ENCODE peak calls at places on chromosome 1, in nine cellular contexts. M is lung, P is cardiac fibroblast, C is AG04450, Q is nephron progenitor cell, Y is AG10803, O is pancreas, Z is left ventricle myocardium inferior, W is foreskin keratinocyte. B is an unnamed sample.

GRCh38 chr1:44038876-44039657 is 7.8 kb upstream of the SLC6A9 start:
- DNase-seq in M (no peak), P (peak; percentile 75), C (no peak), Q (no peak), Y (peak; percentile 38), O (no peak), Z (no peak), W (no peak), B (peak; percentile 59)

GRCh38 chr1:229207916-229208315 is 63.0 kb upstream of the RAB4A start:
- DNase-seq in M (no peak), P (no peak), C (no peak), Q (no peak), Y (no peak), O (no peak), Z (no peak), W (no peak), B (no peak)

GRCh38 chr1:26471201-26471497 is 1.1 kb upstream of the HMGN2 start:
- DNase-seq in M (no peak), P (peak; percentile 17), C (no peak), Q (no peak), Y (no peak), O (no peak), Z (no peak), W (no peak), B (peak; percentile 8)

GRCh38 chr1:212974735-212975606 is 24.6 kb downstream of the VASH2 start:
- DNase-seq in M (no peak), P (no peak), C (no peak), Q (no peak), Y (no peak), O (no peak), Z (no peak), W (no peak), B (no peak)

GRCh38 chr1:209154916-209155315 is 428.6 kb upstream of the CAMK1G start:
- DNase-seq in M (no peak), P (no peak), C (no peak), Q (no peak), Y (no peak), O (no peak), Z (no peak), W (no peak), B (no peak)

GRCh38 chr1:7646164-7646563 is 124.9 kb upstream of the VAMP3 start:
- DNase-seq in M (no peak), P (no peak), C (no peak), Q (no peak), Y (no peak), O (no peak), Z (no peak), W (no peak), B (no peak)

GRCh38 chr1:75614455-75615379 is 3.8 kb upstream of the SLC44A5 start:
- DNase-seq in M (peak; percentile 29), P (peak; percentile 22), C (no peak), Q (peak; percentile 79), Y (peak; percentile 9), O (peak; percentile 63), Z (peak; percentile 14), W (no peak), B (no peak)

GRCh38 chr1:220281159-220281574 is 8.9 kb upstream of the RAB3GAP2 start:
- DNase-seq in M (no peak), P (peak; percentile 47), C (no peak), Q (no peak), Y (peak; percentile 29), O (no peak), Z (no peak), W (peak; percentile 18), B (peak; percentile 72)

GRCh38 chr1:216186816-216187215 is 236.4 kb downstream of the USH2A start:
- DNase-seq in M (no peak), P (peak; percentile 9), C (no peak), Q (no peak), Y (no peak), O (no peak), Z (no peak), W (no peak), B (no peak)

GRCh38 chr1:192609110-192610079 is 26.6 kb upstream of the RGS13 start:
- DNase-seq in M (peak; percentile 36), P (no peak), C (no peak), Q (no peak), Y (no peak), O (peak; percentile 60), Z (peak; percentile 25), W (no peak), B (no peak)

GRCh38 chr1:201286445-201286844 is 3.1 kb downstream of the PKP1 start:
- DNase-seq in M (no peak), P (no peak), C (no peak), Q (no peak), Y (no peak), O (no peak), Z (no peak), W (no peak), B (no peak)

GRCh38 chr1:183697814-183698590 is 44.9 kb upstream of the APOBEC4 start:
- DNase-seq in M (no peak), P (no peak), C (no peak), Q (no peak), Y (no peak), O (no peak), Z (no peak), W (no peak), B (no peak)

GRCh38 chr1:183702087-183702812 is 49.1 kb upstream of the APOBEC4 start:
- DNase-seq in M (no peak), P (no peak), C (no peak), Q (no peak), Y (no peak), O (no peak), Z (no peak), W (no peak), B (peak; percentile 80)

GRCh38 chr1:183696981-183697380 is 43.9 kb upstream of the APOBEC4 start:
- DNase-seq in M (no peak), P (no peak), C (no peak), Q (no peak), Y (no peak), O (no peak), Z (no peak), W (no peak), B (no peak)

GRCh38 chr1:183699643-183700160 is 46.6 kb upstream of the APOBEC4 start:
- DNase-seq in M (no peak), P (peak; percentile 75), C (no peak), Q (peak; percentile 19), Y (peak; percentile 42), O (no peak), Z (no peak), W (no peak), B (peak; percentile 82)

GRCh38 chr1:183702813-183703198 is 49.7 kb upstream of the APOBEC4 start:
- DNase-seq in M (no peak), P (no peak), C (no peak), Q (no peak), Y (no peak), O (no peak), Z (no peak), W (no peak), B (no peak)
- TF ChIP-seq CTCF in M (no peak), P (no peak), C (no peak), Q (no peak), Y (no peak), O (no peak), Z (no peak), W (no peak), B (no peak)

DNA sequence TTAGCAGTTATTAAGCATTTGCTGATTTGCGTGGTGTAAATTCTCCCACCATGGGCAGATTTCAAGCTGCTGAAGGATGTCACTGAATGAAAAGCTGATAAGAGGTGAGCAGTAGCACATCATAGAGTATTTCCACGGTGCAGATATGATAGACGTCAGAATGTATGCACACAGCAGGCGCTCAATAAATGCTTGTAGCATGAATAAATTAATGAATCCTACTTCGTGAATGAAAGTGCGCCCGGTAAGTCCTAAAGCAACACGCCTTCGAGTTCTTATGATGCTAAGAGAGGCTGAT is 505 bp upstream of the UBIAD1 start:
- DNase-seq in M (no peak), P (no peak), C (no peak), Q (no peak), Y (no peak), O (no peak), Z (no peak), W (no peak), B (no peak)
- TF ChIP-seq CTCF in M (no peak), P (no peak), C (no peak), Q (no peak), Y (peak; percentile 26), O (no peak), Z (no peak), W (no peak), B (no peak)

GRCh38 chr1:68570859-68571258 is 74.0 kb upstream of the DEPDC1 start:
- DNase-seq in M (no peak), P (peak; percentile 4), C (no peak), Q (no peak), Y (no peak), O (no peak), Z (no peak), W (no peak), B (no peak)
- TF ChIP-seq CTCF in M (no peak), P (no peak), C (no peak), Q (no peak), Y (no peak), O (no peak), Z (peak; percentile 40), W (peak; percentile 14), B (no peak)

GRCh38 chr1:172531846-172532699 is 877 bp upstream of the SUCO start:
- DNase-seq in M (peak; percentile 93), P (peak; percentile 99), C (peak; percentile 96), Q (peak; percentile 78), Y (peak; percentile 99), O (peak; percentile 94), Z (peak; percentile 77), W (peak; percentile 99), B (peak; percentile 97)

GRCh38 chr1:172530000-172530399 is 3.0 kb upstream of the SUCO start:
- DNase-seq in M (no peak), P (no peak), C (no peak), Q (no peak), Y (no peak), O (no peak), Z (no peak), W (no peak), B (no peak)

GRCh38 chr1:172533511-172534116 is 664 bp downstream of the SUCO start:
- DNase-seq in M (peak; percentile 31), P (peak; percentile 43), C (no peak), Q (peak; percentile 27), Y (peak; percentile 15), O (peak; percentile 42), Z (no peak), W (peak; percentile 20), B (peak; percentile 40)

GRCh38 chr1:172531412-172531811 is 1.5 kb upstream of the SUCO start:
- DNase-seq in M (no peak), P (no peak), C (no peak), Q (no peak), Y (no peak), O (no peak), Z (no peak), W (no peak), B (no peak)

DNA sequence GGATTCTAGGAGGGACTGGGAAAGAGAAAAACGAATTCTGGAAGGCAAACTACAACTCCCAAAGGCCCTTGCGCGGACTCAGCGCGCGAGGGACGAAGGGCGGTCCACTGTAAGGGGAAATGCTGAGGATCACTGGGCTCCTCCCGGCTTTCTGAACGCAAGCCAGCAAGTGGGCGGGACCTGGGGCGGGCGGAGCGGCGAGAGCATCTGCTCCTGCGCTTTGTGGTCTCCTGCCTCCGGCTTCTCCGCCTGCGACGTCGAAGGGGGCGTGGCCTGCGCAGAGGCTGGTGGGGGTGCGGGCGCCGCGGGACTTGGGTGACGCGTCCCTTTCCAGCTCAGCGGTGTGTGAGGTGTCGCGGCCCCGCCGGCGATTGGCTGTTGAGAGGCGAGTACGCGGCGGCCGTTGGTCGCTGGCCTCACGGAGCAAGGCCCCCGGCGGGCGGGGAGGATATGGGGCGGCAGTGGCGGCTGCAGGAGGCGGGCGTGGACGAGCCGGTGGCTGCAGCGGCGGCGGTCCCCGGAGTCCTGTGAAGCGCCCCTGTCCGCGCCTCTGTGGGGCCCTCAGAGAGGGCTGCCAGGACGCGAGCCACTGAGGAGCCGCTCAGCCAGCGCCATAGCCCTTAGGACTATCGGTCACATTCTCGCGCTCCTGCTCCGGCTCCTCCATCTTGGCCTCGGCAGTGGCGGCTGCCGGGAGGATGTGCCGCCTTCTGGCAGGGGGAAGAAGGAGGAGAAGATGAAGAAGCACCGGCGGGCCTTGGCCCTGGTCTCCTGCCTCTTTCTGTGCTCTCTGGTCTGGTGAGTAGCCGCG is at the start of gene SUCO:
- DNase-seq in M (peak; percentile 100), P (peak; percentile 99), C (peak; percentile 99), Q (peak; percentile 100), Y (peak; percentile 100), O (peak; percentile 100), Z (peak; percentile 100), W (peak; percentile 99), B (peak; percentile 95)
- TF ChIP-seq CTCF in M (no peak), P (no peak), C (peak; percentile 17), Q (no peak), Y (peak; percentile 13), O (no peak), Z (no peak), W (peak; percentile 35), B (no peak)

B was measured in bronchial epithelial cell.